ENCODE peak calls at places on chromosomes 12 and 14, in nine cellular contexts. Z is left lobe of liver; R is Peyer's patch; C is substantia nigra; V is NCI-H2171; L is GM12865; G is amygdala; E is CD8-positive, alpha-beta T cell; W is GM04504. O is an unnamed sample.
A peak's percentile ranks its signal among the peaks of the same experiment; 100 is the strongest.

GRCh38 chr12:68189766-68190700 is 30.5 kb upstream of the IFNG start:
- DNase-seq in V (no peak), L (no peak), G (no peak), W (peak; percentile 9), R (no peak), E (no peak), Z (no peak), C (no peak), O (no peak)

GRCh38 chr12:51448618-51449256 is 24.1 kb downstream of the SLC4A8 start:
- DNase-seq in L (no peak), R (no peak), E (no peak), W (no peak), G (no peak), C (no peak), Z (no peak), V (no peak), O (no peak)

GRCh38 chr12:131684015-131684725 is 26.7 kb upstream of the SFSWAP start:
- DNase-seq in G (no peak), W (no peak), R (no peak), E (no peak), C (no peak), L (no peak), V (no peak), Z (peak; percentile 37), O (no peak)

GRCh38 chr12:92059976-92060375 is 85.7 kb downstream of the BTG1 start:
- DNase-seq in V (no peak), R (no peak), W (peak; percentile 61), G (no peak), Z (no peak), C (no peak), L (no peak), E (no peak), O (no peak)

GRCh38 chr12:45435945-45436710 is 220.2 kb downstream of the ANO6 start:
- DNase-seq in E (no peak), V (no peak), L (no peak), W (no peak), C (no peak), G (no peak), Z (no peak), R (no peak), O (no peak)

GRCh38 chr14:33871394-33871793 is 79.5 kb downstream of the EGLN3 start:
- DNase-seq in R (peak; percentile 50), W (no peak), G (no peak), V (no peak), L (no peak), E (no peak), Z (no peak), C (no peak), O (no peak)

GRCh38 chr12:72876092-72876491 is 603.9 kb downstream of the TRHDE start:
- DNase-seq in C (no peak), W (no peak), R (no peak), L (no peak), G (no peak), Z (no peak), E (no peak), V (no peak), O (no peak)

GRCh38 chr12:50283924-50284236 is 560 bp upstream of the LIMA1 start:
- DNase-seq in W (no peak), R (no peak), Z (no peak), L (peak; percentile 30), E (no peak), V (no peak), C (no peak), G (no peak), O (no peak)

GRCh38 chr12:123094349-123095073 is 56.4 kb downstream of the PITPNM2 start:
- DNase-seq in G (no peak), V (no peak), Z (no peak), W (peak; percentile 82), E (no peak), C (no peak), R (no peak), L (no peak), O (no peak)

GRCh38 chr12:6873094-6874006 is at the start of gene SPSB2:
- DNase-seq in R (peak; percentile 99), Z (peak; percentile 99), L (peak; percentile 98), E (peak; percentile 99), C (peak; percentile 92), V (peak; percentile 100), G (peak; percentile 87), W (peak; percentile 87), O (peak; percentile 88)

GRCh38 chr12:30345735-30346445 is 349.8 kb downstream of the IPO8 start:
- DNase-seq in E (no peak), W (no peak), G (no peak), Z (no peak), V (no peak), L (no peak), C (no peak), R (no peak), O (no peak)

GRCh38 chr12:40711121-40711520 is 18.9 kb downstream of the CNTN1 start:
- DNase-seq in Z (no peak), E (no peak), G (no peak), L (no peak), V (no peak), W (no peak), R (no peak), C (no peak), O (no peak)

GRCh38 chr12:47551426-47551851 is 154.4 kb downstream of the RPAP3 start:
- DNase-seq in R (no peak), L (no peak), G (no peak), W (peak; percentile 62), V (no peak), C (no peak), Z (no peak), E (no peak), O (no peak)

GRCh38 chr14:69797573-69798338 is 715 bp upstream of the SLC10A1 start:
- DNase-seq in V (no peak), W (no peak), E (no peak), Z (peak; percentile 73), G (no peak), L (no peak), R (no peak), C (no peak), O (no peak)

GRCh38 chr14:61956517-61956916 is 194.3 kb downstream of the SNAPC1 start:
- DNase-seq in C (no peak), L (no peak), E (no peak), R (no peak), V (no peak), W (no peak), G (no peak), Z (no peak), O (no peak)

GRCh38 chr14:22658951-22659350 is 14.8 kb upstream of the OR6J1 start:
- DNase-seq in R (no peak), V (no peak), E (no peak), C (no peak), W (no peak), Z (no peak), L (no peak), G (no peak), O (no peak)

GRCh38 chr14:70882771-70883492 is 24.3 kb upstream of the PCNX1 start:
- DNase-seq in V (no peak), E (no peak), R (no peak), G (no peak), W (no peak), C (no peak), Z (no peak), L (no peak), O (no peak)

GRCh38 chr12:71164877-71165197 is 7.0 kb upstream of the TSPAN8 start:
- DNase-seq in Z (no peak), E (no peak), R (peak; percentile 76), C (no peak), V (no peak), W (no peak), G (no peak), L (no peak), O (no peak)

GRCh38 chr14:69055125-69055524 is 76.0 kb upstream of the ACTN1 start:
- DNase-seq in G (no peak), W (no peak), Z (no peak), C (no peak), R (no peak), V (no peak), E (no peak), L (no peak), O (no peak)

GRCh38 chr12:10989107-10989506 is 2.4 kb upstream of the TAS2R50 start:
- DNase-seq in G (no peak), W (no peak), C (no peak), V (no peak), E (no peak), L (no peak), R (no peak), Z (no peak), O (no peak)

GRCh38 chr14:70018713-70019201 is 139.5 kb downstream of the SMOC1 start:
- DNase-seq in L (peak; percentile 50), C (peak; percentile 16), Z (peak; percentile 57), R (peak; percentile 53), V (no peak), W (no peak), G (peak; percentile 26), E (no peak), O (no peak)